ENCODE peak calls at places on chromosomes 11 and 22, in eight cellular contexts. N is AG04449; G is activated CD8-positive, alpha-beta memory T cell treated with anti-CD3 and anti-CD28 coated beads for 1 hour; T is left lobe of liver; R is AG08395; W is dermis blood vessel endothelial cell; F is stimulated activated CD4-positive, alpha-beta T cell treated with anti-CD3 and anti-CD28 coated beads, Interleukin-4, amount 100 ng/mL, for 4 hours; D is Ammon's horn. B is an unnamed sample.

GRCh38 chr11:67281552-67282150 is 7.5 kb upstream of the ANKRD13D start:
- DNase-seq in R (no peak), D (no peak), F (no peak), T (no peak), G (no peak), W (no peak), N (no peak), B (no peak)

GRCh38 chr11:60658409-60658808 is 41.0 kb upstream of the MS4A8 start:
- DNase-seq in R (no peak), T (no peak), W (no peak), F (no peak), G (no peak), N (no peak), D (no peak), B (no peak)

GRCh38 chr22:27206747-27207133 is 549.4 kb downstream of the MIAT start:
- DNase-seq in G (no peak), R (no peak), T (no peak), N (no peak), F (no peak), D (no peak), W (no peak), B (no peak)

GRCh38 chr11:69039501-69039900 is 9.2 kb upstream of the TPCN2 start:
- DNase-seq in D (no peak), F (no peak), T (no peak), G (no peak), W (no peak), N (no peak), R (no peak), B (no peak)

GRCh38 chr22:40628354-40629042 is 8.0 kb downstream of the MRTFA start:
- DNase-seq in T (no peak), D (no peak), R (peak), N (no peak), G (no peak), W (no peak), F (no peak), B (no peak)

GRCh38 chr11:46478196-46478595 is 86.6 kb upstream of the CHRM4 start:
- DNase-seq in W (no peak), T (no peak), F (no peak), N (no peak), D (no peak), G (no peak), R (no peak), B (no peak)

GRCh38 chr11:127226376-127226775 is 225.8 kb upstream of the KIRREL3 start:
- DNase-seq in F (no peak), W (no peak), N (no peak), D (no peak), R (no peak), G (no peak), T (no peak), B (no peak)

GRCh38 chr11:43458486-43458885 is 99.8 kb downstream of the TTC17 start:
- DNase-seq in G (no peak), F (no peak), T (no peak), R (no peak), D (no peak), N (no peak), W (no peak), B (no peak)

GRCh38 chr11:9701799-9702198 is 37.9 kb downstream of the SWAP70 start:
- DNase-seq in F (no peak), R (no peak), T (no peak), G (no peak), D (no peak), N (no peak), W (peak), B (no peak)

GRCh38 chr11:19258651-19259230 is 18.0 kb upstream of the E2F8 start:
- DNase-seq in G (no peak), N (no peak), F (no peak), D (no peak), W (no peak), T (no peak), R (no peak), B (no peak)

GRCh38 chr11:114149689-114150407 is 90.3 kb downstream of the ZBTB16 start:
- DNase-seq in R (no peak), D (no peak), G (no peak), T (no peak), N (no peak), W (no peak), F (no peak), B (no peak)

B was measured in stimulated activated naive B cell treated with anti-CD40 and anti-IgM and Interleukin-4, amounts not matched to agents 10 μg/mL and 1 μg/mL and 100 μg/mL, for 72 hours.